ENCODE peak calls at places on chromosomes 3 and 15, in six cellular contexts. Q, G, X, C, N and T are unnamed samples. For H3K4me1, the result is how much of the 10 kb centered on the place peaks cover.

GRCh38 chr15:83219026-83219425 is 11.4 kb upstream of the HDGFL3 start:
- DNase-seq in N (no peak), G (no peak), Q (no peak), C (no peak), X (no peak), T (no peak)

GRCh38 chr15:84817461-84818081 is 415 bp downstream of the ALPK3 start:
- DNase-seq in N (peak), X (no peak), C (no peak), Q (no peak), G (no peak), T (no peak)

GRCh38 chr15:64749167-64749566 is 26.2 kb downstream of the RBPMS2 start:
- DNase-seq in C (peak), G (no peak), N (no peak), X (no peak), Q (no peak), T (no peak)

GRCh38 chr3:54171509-54171908 is 49.2 kb downstream of the CACNA2D3 start:
- DNase-seq in C (no peak), Q (no peak), X (no peak), N (no peak), G (no peak), T (no peak)

GRCh38 chr15:73156431-73157191 is 104.3 kb downstream of the NEO1 start:
- DNase-seq in Q (no peak), G (no peak), N (no peak), X (no peak), C (no peak), T (no peak)

GRCh38 chr15:25742008-25742407 is 121.1 kb downstream of the ATP10A start:
- DNase-seq in X (no peak), Q (no peak), C (no peak), G (no peak), N (no peak), T (no peak)

GRCh38 chr3:134337071-134337482 is 37.2 kb downstream of the AMOTL2 start:
- DNase-seq in N (no peak), C (no peak), G (peak), X (no peak), Q (no peak), T (no peak)

GRCh38 chr3:149717391-149718056 is 34.8 kb downstream of the COMMD2 start:
- DNase-seq in X (no peak), C (peak), N (peak), G (no peak), Q (peak), T (no peak)

GRCh38 chr3:99783009-99783573 is 34.6 kb upstream of the CMSS1 start:
- DNase-seq in X (no peak), Q (no peak), N (peak), C (no peak), G (no peak), T (no peak)

GRCh38 chr15:68586274-68586961 is 7.6 kb downstream of the CORO2B start:
- DNase-seq in N (no peak), G (no peak), Q (no peak), C (no peak), X (no peak), T (no peak)

GRCh38 chr3:24372559-24373197 is 122.0 kb downstream of the THRB start:
- DNase-seq in X (no peak), G (no peak), Q (no peak), C (no peak), N (no peak), T (no peak)

GRCh38 chr3:126858887-126859286 is 124.0 kb upstream of the PLXNA1 start:
- DNase-seq in N (peak), Q (no peak), C (no peak), G (no peak), X (no peak), T (no peak)

GRCh38 chr15:35560258-35560657 is 14.3 kb upstream of the DPH6 start:
- DNase-seq in X (no peak), Q (no peak), N (no peak), C (no peak), G (no peak), T (no peak)

GRCh38 chr15:77650285-77650684 is 17.6 kb upstream of the LINGO1 start:
- DNase-seq in X (no peak), Q (no peak), C (no peak), G (no peak), N (peak), T (no peak)

GRCh38 chr3:63076357-63076756 is 201.1 kb upstream of the CADPS start:
- DNase-seq in C (no peak), N (no peak), Q (no peak), G (no peak), X (no peak), T (no peak)

GRCh38 chr3:10116138-10116460 is 624 bp downstream of the BRK1 start:
- DNase-seq in C (no peak), N (peak), X (peak), Q (no peak), G (no peak), T (no peak)

GRCh38 chr3:138032567-138032966 is 22.6 kb downstream of the CLDN18 start:
- DNase-seq in Q (no peak), N (no peak), X (no peak), C (no peak), G (no peak), T (no peak)

GRCh38 chr3:195895900-195896360 is 12.4 kb downstream of the TNK2 start:
- DNase-seq in G (peak), C (peak), X (peak), Q (peak), N (peak), T (peak)

GRCh38 chr3:179038216-179038898 is 33.3 kb downstream of the ZMAT3 start:
- DNase-seq in G (no peak), Q (no peak), C (no peak), X (no peak), N (no peak), T (no peak)
- H3K4me1 ChIP-seq in G (under half), Q (under half), C (under half), X (under half), N (under half), T (under half)

GRCh38 chr3:72378287-72378686 is 470.0 kb downstream of the SHQ1 start:
- DNase-seq in G (no peak), C (no peak), N (no peak), X (no peak), Q (no peak), T (no peak)

GRCh38 chr3:72376917-72377710 is 471.1 kb downstream of the SHQ1 start:
- DNase-seq in N (no peak), Q (no peak), G (no peak), X (no peak), C (no peak), T (no peak)

GRCh38 chr3:72372161-72372560 is 476.1 kb downstream of the SHQ1 start:
- DNase-seq in N (no peak), C (no peak), Q (no peak), G (no peak), X (no peak), T (no peak)

GRCh38 chr3:72373139-72373538 is 475.1 kb downstream of the SHQ1 start:
- DNase-seq in X (no peak), G (no peak), N (no peak), Q (no peak), C (no peak), T (no peak)

DNA sequence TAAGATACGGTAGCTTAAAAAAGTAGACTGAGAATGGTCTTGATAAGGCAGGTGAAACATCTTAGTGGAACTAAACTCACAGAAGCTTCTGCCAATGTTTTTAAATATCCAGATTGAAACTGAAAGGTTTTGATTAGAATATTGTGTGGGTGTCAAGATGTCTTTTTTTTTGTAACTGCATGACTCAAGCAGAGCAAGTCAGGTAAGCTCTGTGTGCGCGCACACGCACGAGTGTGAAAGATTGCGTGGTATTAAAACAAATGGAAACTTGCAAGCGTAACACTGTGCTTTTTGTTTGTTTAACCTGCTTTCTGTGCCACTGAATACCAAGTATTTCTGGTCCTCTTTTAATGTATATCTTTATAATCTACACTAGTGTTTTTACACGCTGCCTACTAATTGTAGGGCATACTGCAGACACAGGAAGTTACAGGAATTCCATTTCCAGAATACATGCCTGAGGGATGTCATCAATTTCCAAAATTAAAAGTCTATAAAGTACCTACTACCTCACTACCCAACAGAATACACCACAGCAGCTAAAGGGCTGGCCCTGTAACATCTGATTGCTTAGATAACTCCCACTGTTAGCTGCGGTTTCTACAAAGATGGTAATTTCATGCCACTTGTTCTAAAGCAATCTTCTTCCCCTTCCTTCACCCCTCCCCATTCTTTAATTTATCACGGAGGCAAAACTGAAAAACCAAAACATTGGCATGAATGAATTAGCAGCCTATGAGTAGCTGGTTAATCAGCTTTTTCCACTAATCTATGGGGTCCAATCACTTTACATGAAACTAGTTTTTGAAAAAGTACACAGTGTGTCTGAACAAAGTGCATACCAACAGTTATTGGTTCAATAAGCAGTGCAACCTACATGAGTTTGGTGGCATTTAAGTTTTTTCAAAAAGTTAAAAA is 472.7 kb downstream of the SHQ1 start:
- DNase-seq in Q (no peak), X (no peak), C (no peak), N (no peak), G (no peak), T (no peak)
- H3K4me3 ChIP-seq in Q (no peak), X (no peak), C (no peak), N (no peak), G (no peak), T (no peak)

DNA sequence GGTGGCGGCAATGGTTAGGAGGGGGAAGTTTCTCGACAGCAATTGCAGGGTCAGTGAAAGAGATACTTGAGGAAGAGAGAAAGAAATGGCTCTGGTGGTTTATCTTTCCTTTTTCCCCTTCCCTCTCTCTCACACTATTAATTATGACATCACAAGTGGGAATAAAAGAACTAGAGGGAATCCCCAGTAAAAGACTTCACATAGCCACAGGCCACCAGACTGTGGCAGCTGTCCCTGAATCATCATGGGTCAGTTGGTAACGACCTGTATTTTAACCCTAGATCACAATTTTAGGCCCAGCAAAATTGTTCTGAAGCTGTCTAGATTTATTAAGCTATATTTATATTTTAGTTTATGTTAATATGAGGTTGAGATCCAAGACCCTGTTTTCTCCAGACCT is 40.3 kb downstream of the MBNL1 start:
- DNase-seq in N (peak), X (no peak), G (no peak), Q (no peak), C (no peak), T (no peak)
- H3K4me1 ChIP-seq in N (under half), X (half or more), G (half or more), Q (under half), C (under half), T (under half)

DNA sequence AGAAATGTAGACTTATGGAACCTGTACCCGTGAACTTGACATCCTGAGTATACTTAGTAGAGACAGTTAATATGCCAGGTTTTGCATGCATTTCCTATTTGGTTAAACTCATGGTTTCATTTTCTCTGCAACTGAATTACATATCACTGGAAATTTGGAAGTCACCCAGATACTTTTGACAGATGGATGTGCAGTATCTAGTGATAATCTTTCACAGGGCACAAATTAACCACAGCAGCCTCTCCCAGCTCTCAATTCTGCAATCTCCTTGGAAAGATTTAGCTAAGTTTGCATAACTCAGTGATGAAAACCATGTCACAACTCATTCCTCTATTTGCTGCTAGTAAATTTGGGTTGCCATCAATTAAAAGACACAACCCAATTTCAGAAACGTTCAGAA is 162.3 kb upstream of the TPM1 start:
- DNase-seq in X (no peak), C (no peak), G (no peak), N (no peak), Q (no peak), T (no peak)
- H3K4me3 ChIP-seq in X (no peak), C (no peak), G (no peak), N (no peak), Q (peak), T (no peak)